ENCODE peak calls at places on chromosomes 5 and 9, in five cellular contexts. S, M, C, F and G are unnamed samples.

GRCh38 chr5:144421411-144421810 is 250.7 kb downstream of the KCTD16 start:
- DNase-seq in C (no peak), F (no peak), M (no peak), S (no peak), G (peak)

GRCh38 chr5:135138116-135138850 is 104.3 kb upstream of the PITX1 start:
- DNase-seq in M (no peak), F (peak), C (no peak), S (no peak), G (no peak)

GRCh38 chr9:121860744-121861143 is 209.3 kb downstream of the DAB2IP start:
- DNase-seq in C (no peak), F (peak), S (peak), M (no peak), G (peak)

GRCh38 chr5:61673007-61673735 is 341.1 kb downstream of the ZSWIM6 start:
- DNase-seq in C (peak), S (no peak), M (no peak), F (peak), G (no peak)

GRCh38 chr5:1633605-1634336 is 110.0 kb upstream of the LPCAT1 start:
- DNase-seq in C (peak), S (peak), M (peak), F (peak), G (peak)

GRCh38 chr5:158389786-158390185 is 530.8 kb upstream of the CLINT1 start:
- DNase-seq in S (no peak), C (no peak), M (no peak), F (no peak), G (no peak)

GRCh38 chr5:173123416-173123815 is 20.9 kb upstream of the BNIP1 start:
- DNase-seq in F (peak), C (peak), M (no peak), S (no peak), G (no peak)

GRCh38 chr9:93603906-93604326 is 27.5 kb downstream of the PHF2 start:
- DNase-seq in M (no peak), F (no peak), C (no peak), S (no peak), G (no peak)

GRCh38 chr9:72585737-72586136 is 64.3 kb downstream of the TMC1 start:
- DNase-seq in C (no peak), M (no peak), F (peak), S (no peak), G (peak)

GRCh38 chr5:131379723-131380122 is 115.9 kb downstream of the CDC42SE2 start:
- DNase-seq in M (no peak), F (peak), C (peak), S (no peak), G (no peak)

GRCh38 chr5:11261226-11261625 is 500.2 kb upstream of the DAP start:
- DNase-seq in M (no peak), S (no peak), F (no peak), C (no peak), G (no peak)

GRCh38 chr5:119315516-119315949 is 40.3 kb upstream of the TNFAIP8 start:
- DNase-seq in C (peak), S (no peak), M (no peak), F (no peak), G (peak)

GRCh38 chr9:134410078-134410834 is 84.0 kb downstream of the RXRA start:
- DNase-seq in M (no peak), S (no peak), F (no peak), C (no peak), G (no peak)

GRCh38 chr5:174829511-174829864 is 105.1 kb downstream of the MSX2 start:
- DNase-seq in S (no peak), M (no peak), C (no peak), F (no peak), G (no peak)

GRCh38 chr5:14145356-14146334 is 2.5 kb downstream of the TRIO start:
- DNase-seq in M (no peak), C (no peak), S (no peak), F (peak), G (no peak)
- H3K4me3 ChIP-seq in M (peak), C (no peak), S (peak), F (peak), G (no peak)

GRCh38 chr9:136520053-136520540 is 25.8 kb downstream of the NOTCH1 start:
- DNase-seq in M (no peak), S (no peak), F (no peak), C (no peak), G (peak)

GRCh38 chr9:136522354-136523237 is 23.3 kb downstream of the NOTCH1 start:
- DNase-seq in F (no peak), M (no peak), S (no peak), C (no peak), G (no peak)

GRCh38 chr9:136519263-136520052 is 26.4 kb downstream of the NOTCH1 start:
- DNase-seq in C (no peak), F (no peak), S (no peak), M (no peak), G (no peak)

GRCh38 chr9:136518623-136519022 is 27.2 kb downstream of the NOTCH1 start:
- DNase-seq in F (no peak), M (no peak), S (no peak), C (no peak), G (no peak)

DNA sequence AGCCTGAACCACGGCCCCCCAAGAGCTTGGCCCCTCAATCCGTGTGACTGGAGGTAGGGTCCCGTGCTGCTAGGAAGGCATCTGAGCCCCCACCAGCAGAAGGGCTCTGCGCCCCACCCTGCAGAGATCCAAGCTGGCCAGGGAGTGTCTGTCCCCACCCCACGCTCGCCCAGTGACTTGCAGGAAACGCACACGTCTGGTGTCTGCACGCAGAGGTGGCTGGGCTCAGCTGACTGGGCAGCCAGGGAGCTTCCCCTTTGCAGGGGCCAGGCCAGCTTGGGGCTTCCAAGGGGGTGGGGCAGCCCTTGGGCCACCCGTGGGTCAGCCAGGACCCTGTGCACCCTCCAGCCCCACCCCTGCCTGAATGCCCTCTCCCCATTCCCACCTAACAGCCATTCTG is 24.3 kb downstream of the NOTCH1 start:
- DNase-seq in M (peak), F (no peak), S (no peak), C (peak), G (no peak)
- TF ChIP-seq POLR2A in M (no peak), F (no peak), S (no peak), C (no peak), G (no peak)

GRCh38 chr9:34997375-34997774 is 7.8 kb downstream of the DNAJB5 start:
- DNase-seq in M (no peak), C (no peak), F (no peak), S (no peak), G (no peak)

GRCh38 chr9:35000535-35001284 is 11.2 kb downstream of the DNAJB5 start:
- DNase-seq in F (peak), S (no peak), M (no peak), C (no peak), G (no peak)

GRCh38 chr9:34998266-34998665 is 8.7 kb downstream of the DNAJB5 start:
- DNase-seq in M (no peak), S (no peak), C (no peak), F (no peak), G (no peak)

GRCh38 chr9:35001285-35001677 is 11.7 kb downstream of the DNAJB5 start:
- DNase-seq in C (no peak), S (no peak), M (no peak), F (no peak), G (no peak)

GRCh38 chr9:34999576-34999975 is 10.0 kb downstream of the DNAJB5 start:
- DNase-seq in M (no peak), C (no peak), S (no peak), F (no peak), G (no peak)
- H3K27ac ChIP-seq in M (no peak), C (no peak), S (no peak), F (no peak), G (no peak)

GRCh38 chr9:129694265-129694664 is 28.8 kb downstream of the PRRX2 start:
- DNase-seq in S (no peak), C (peak), M (no peak), F (no peak), G (no peak)

GRCh38 chr9:129697956-129698757 is 32.7 kb downstream of the PRRX2 start:
- DNase-seq in M (no peak), F (no peak), C (no peak), S (peak), G (peak)

GRCh38 chr9:129696803-129697110 is 31.3 kb downstream of the PRRX2 start:
- DNase-seq in M (no peak), C (no peak), F (no peak), S (no peak), G (no peak)

GRCh38 chr9:129695870-129696269 is 30.4 kb downstream of the PRRX2 start:
- DNase-seq in S (no peak), F (no peak), C (no peak), M (no peak), G (no peak)

DNA sequence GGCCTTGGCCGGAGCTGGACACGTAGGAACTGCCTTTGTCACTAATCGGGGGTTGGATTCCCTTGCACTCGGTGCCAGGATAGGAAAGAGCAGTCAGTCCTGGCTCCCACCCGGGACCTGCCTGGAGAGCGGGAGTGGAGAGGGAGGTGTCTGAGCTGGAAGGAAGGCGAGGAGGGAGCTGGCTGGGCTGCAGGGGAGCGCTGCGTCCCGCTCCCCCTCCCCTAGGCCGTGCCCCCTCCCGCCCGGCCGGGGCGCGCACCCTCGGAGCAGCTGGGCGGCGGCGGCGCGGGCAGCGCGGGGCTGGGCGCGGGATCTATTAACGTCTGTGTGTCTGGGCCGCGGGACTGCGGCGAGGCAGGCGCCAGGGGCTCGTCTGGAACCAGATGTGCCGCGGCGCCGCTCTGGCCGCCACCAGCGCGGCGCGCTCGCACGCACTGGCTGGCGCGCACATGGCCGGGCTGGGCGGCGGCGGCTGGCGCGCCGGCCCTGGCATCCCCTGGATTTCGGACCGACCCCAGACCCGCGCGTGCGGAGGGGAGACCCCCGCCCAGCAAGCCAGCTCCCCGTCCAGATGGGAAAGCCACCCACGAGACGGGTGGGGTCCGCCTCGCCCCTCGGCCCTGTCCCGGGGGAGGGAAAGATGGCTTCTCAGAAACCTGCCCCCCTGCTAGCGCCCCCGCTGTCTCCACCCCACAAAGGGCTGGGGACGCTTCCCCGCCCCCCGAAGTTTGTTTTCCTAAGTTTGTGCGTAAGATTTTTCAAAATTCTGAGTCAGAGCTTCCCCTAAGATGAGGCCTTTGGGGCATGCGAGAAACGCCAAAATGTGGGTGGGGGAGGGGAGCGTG is 31.9 kb downstream of the PRRX2 start:
- DNase-seq in F (peak), M (no peak), C (peak), S (peak), G (peak)
- H3K4me3 ChIP-seq in F (peak), M (peak), C (no peak), S (peak), G (no peak)

GRCh38 chr5:59140133-59140532 is 557.3 kb downstream of the RAB3C start:
- DNase-seq in C (no peak), F (no peak), M (no peak), S (no peak), G (no peak)

GRCh38 chr5:59142138-59142537 is 559.3 kb downstream of the RAB3C start:
- DNase-seq in F (no peak), M (no peak), S (no peak), C (no peak), G (no peak)

GRCh38 chr5:59136575-59136974 is 553.7 kb downstream of the RAB3C start:
- DNase-seq in S (no peak), C (no peak), M (no peak), F (no peak), G (no peak)

GRCh38 chr5:59139695-59140094 is 556.8 kb downstream of the RAB3C start:
- DNase-seq in S (no peak), C (no peak), M (no peak), F (no peak), G (no peak)

GRCh38 chr5:59138509-59138908 is 555.6 kb downstream of the RAB3C start:
- DNase-seq in F (no peak), C (no peak), M (no peak), S (no peak), G (no peak)
- TF ChIP-seq POLR2A in F (no peak), C (no peak), M (no peak), S (no peak), G (no peak)

GRCh38 chr9:130306826-130307666 is 41.5 kb downstream of the HMCN2 start:
- DNase-seq in S (no peak), C (no peak), F (no peak), M (peak), G (no peak)
- H3K27ac ChIP-seq in S (no peak), C (no peak), F (no peak), M (no peak), G (no peak)